ENCODE peak calls at places on chromosomes 4 and X, in four cellular contexts. G is kidney epithelial cell; T is CD8-positive, alpha-beta T cell; H is Caco-2. R is an unnamed sample.

GRCh38 chr4:6125103-6125651 is 75.2 kb downstream of the JAKMIP1 start:
- DNase-seq in G (no peak), T (no peak), H (no peak), R (no peak)

GRCh38 chr4:147924604-147925412 is 192.9 kb downstream of the ARHGAP10 start:
- DNase-seq in G (no peak), T (no peak), H (no peak), R (peak)

GRCh38 chr4:107546637-107547036 is 173.4 kb downstream of the PAPSS1 start:
- DNase-seq in G (no peak), T (no peak), H (no peak), R (no peak)

GRCh38 chr4:105345358-105345757 is 128.5 kb downstream of the PPA2 start:
- DNase-seq in G (no peak), T (no peak), H (no peak), R (no peak)

GRCh38 chrX:124435616-124436015 is 89.3 kb downstream of the SH2D1A start:
- DNase-seq in G (no peak), T (no peak), H (no peak), R (no peak)

GRCh38 chr4:8675383-8675782 is 82.8 kb downstream of the CPZ start:
- DNase-seq in G (no peak), T (no peak), H (peak), R (no peak)

GRCh38 chr4:83083925-83084475 is 30.5 kb downstream of the PLAC8 start:
- DNase-seq in G (no peak), T (peak), H (no peak), R (no peak)

GRCh38 chrX:120316587-120317283 is 5.5 kb upstream of the TMEM255A start:
- DNase-seq in G (no peak), T (no peak), H (peak), R (no peak)

GRCh38 chrX:17563515-17563914 is 173.8 kb upstream of the SCML1 start:
- DNase-seq in G (no peak), T (no peak), H (no peak), R (peak)

GRCh38 chr4:58061967-58062366 is 951.8 kb upstream of the IGFBP7 start:
- DNase-seq in G (no peak), T (no peak), H (no peak), R (no peak)

GRCh38 chr4:68180858-68181531 is 51.3 kb upstream of the TMPRSS11F start:
- DNase-seq in G (peak), T (no peak), H (no peak), R (peak)

GRCh38 chr4:68176500-68176899 is 46.8 kb upstream of the TMPRSS11F start:
- DNase-seq in G (no peak), T (no peak), H (no peak), R (no peak)

GRCh38 chr4:68176904-68177303 is 47.2 kb upstream of the TMPRSS11F start:
- DNase-seq in G (no peak), T (no peak), H (no peak), R (no peak)

DNA sequence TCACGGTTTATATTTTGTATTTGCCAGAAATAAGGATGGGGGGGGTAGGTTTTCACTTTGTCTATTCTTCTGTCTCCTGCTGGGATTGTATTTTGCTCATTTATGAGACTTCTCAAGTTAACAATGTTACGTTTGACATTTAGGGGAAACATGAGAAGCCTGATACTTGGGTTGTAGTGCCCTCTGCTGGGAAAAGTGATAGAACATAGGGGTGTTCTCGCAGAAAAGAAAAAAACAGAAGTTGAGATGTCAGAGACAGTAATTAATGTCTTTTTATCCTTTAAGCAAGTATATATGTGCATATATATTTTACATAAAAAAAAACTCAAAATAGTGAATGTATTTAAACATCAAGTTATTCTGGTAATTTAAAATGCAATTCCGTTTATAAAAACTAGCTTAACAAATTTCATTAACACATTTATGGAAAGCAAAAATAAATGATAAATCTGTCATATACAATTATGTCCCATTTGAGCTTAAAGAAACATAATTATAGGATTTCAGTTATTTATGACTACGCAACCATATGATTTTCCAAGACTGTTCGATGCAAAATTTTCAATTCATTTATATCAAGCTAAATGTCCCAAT is 46.0 kb upstream of the TMPRSS11F start:
- DNase-seq in G (peak), T (no peak), H (no peak), R (peak)
- TF ChIP-seq CTCF in G (peak), T (peak), H (peak), R (peak)

DNA sequence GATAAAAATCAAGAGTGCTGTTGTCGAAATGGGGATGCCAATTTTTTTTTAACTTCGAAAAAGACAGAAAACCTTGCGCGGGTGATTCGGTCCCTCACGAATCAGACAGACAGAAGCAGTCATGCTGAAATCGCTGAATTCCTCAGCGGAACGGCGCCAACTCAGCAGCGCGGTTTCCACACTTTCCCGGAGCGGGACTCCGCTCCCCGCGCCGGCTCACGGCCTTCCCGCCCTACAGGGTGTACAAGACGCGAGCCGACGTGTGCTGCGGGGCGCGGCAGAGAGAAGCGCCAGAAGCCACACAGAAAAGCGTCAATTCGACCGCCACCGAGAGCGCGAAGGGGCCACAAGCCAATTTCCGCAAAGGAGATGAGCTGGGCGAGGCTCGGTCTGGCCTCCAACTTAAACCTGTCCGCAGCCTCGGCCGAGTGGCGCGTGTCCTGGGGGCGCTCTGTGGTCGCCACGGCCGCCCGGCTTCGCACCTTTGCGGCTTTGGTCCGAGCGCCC is 1.3 kb downstream of the NEXMIF start:
- DNase-seq in G (no peak), T (no peak), H (no peak), R (peak)
- H3K4me3 ChIP-seq in G (no peak), T (peak), H (no peak), R (peak)

GRCh38 chrX:114584434-114584943 is 603 bp downstream of the HTR2C start:
- DNase-seq in G (no peak), T (no peak), H (no peak), R (peak)
- TF ChIP-seq CTCF in G (no peak), T (no peak), H (no peak), R (no peak)

GRCh38 chr4:184471872-184472539 is 2.3 kb downstream of the IRF2 start:
- DNase-seq in G (no peak), T (peak), H (no peak), R (peak)
- H3K4me3 ChIP-seq in G (peak), T (peak), H (peak), R (peak)

GRCh38 chrX:117996918-117997480 is 119.6 kb downstream of the KLHL13 start:
- DNase-seq in G (no peak), T (no peak), H (no peak), R (no peak)
- TF ChIP-seq CTCF in G (peak), T (no peak), H (peak), R (no peak)

GRCh38 chr4:4603592-4603991 is 61.7 kb upstream of the STX18 start:
- DNase-seq in G (no peak), T (no peak), H (no peak), R (no peak)
- H3K4me3 ChIP-seq in G (no peak), T (no peak), H (no peak), R (no peak)

DNA sequence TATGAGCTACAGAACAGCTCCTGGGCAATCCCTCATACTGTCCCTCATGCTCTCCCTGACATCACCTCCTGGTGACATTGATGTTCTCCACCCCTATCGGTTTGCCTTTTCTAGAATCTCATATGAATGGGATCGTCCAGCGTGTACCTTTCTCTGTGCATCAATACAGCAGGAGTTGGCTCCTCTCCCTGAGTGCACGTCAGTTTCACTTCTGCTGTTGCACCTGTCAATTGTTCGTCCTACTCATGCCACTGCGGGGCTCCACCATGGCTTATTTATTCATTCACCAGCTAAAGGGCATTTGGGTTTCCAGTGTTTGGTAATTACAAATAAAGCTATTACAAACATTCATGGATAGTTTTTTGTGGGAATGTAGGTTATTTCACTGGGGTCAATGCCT is 269.1 kb upstream of the ZFP42 start:
- DNase-seq in G (no peak), T (no peak), H (no peak), R (no peak)
- TF ChIP-seq CTCF in G (no peak), T (no peak), H (no peak), R (no peak)

GRCh38 chrX:111101580-111101979 is 5.6 kb downstream of the PAK3 start:
- DNase-seq in G (no peak), T (no peak), H (no peak), R (no peak)

GRCh38 chrX:111090458-111090857 is 5.5 kb upstream of the PAK3 start:
- DNase-seq in G (no peak), T (no peak), H (no peak), R (no peak)

GRCh38 chrX:111100191-111100590 is 4.2 kb downstream of the PAK3 start:
- DNase-seq in G (no peak), T (no peak), H (no peak), R (peak)

GRCh38 chrX:111098874-111099273 is 2.9 kb downstream of the PAK3 start:
- DNase-seq in G (no peak), T (peak), H (peak), R (no peak)

DNA sequence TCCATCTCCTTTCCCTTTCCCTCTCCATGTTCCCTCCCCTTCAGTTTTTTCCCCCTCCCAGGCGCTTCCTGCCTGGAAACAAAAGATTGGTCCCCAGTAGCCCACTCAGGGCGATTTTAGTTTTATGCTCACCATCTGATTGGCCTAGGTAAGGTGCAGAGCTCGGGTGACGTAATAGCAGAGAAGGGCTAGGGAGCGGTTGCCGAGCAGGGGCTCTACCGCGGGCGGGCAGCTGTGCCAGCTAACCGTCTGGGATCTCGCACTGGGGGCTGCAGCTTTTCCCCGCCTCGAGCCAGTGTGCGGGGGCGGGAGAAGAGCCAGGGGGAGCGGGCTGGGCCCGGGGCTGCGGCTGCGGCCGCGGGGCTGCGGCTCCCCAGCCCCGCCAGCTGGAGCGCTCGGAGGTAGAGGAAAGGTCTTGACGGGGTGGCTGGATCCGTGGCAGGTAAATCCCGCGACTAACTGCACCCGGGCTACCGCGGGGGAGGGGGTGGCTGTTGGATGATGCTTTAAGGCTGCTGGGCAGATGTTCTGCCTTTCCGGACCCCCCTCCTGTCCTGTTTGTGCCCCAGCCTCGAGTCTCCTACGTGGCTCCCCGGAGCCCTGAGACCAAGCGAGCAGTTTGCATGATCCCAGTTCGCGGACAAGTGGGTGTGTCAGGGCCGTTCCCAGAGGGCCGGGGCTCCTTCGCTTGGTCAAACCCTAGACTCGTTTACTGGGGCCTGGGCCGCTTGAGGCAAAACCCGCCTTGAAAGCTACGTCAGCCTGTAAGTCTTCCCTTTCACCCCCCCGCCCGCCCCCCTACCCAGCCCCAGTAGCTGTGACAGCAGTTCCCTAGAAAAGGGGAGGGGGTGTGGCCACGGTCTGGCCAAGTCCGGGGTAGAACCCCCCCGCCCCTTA is at the start of gene PAK3:
- DNase-seq in G (peak), T (peak), H (no peak), R (peak)
- H3K4me3 ChIP-seq in G (peak), T (peak), H (no peak), R (peak)

DNA sequence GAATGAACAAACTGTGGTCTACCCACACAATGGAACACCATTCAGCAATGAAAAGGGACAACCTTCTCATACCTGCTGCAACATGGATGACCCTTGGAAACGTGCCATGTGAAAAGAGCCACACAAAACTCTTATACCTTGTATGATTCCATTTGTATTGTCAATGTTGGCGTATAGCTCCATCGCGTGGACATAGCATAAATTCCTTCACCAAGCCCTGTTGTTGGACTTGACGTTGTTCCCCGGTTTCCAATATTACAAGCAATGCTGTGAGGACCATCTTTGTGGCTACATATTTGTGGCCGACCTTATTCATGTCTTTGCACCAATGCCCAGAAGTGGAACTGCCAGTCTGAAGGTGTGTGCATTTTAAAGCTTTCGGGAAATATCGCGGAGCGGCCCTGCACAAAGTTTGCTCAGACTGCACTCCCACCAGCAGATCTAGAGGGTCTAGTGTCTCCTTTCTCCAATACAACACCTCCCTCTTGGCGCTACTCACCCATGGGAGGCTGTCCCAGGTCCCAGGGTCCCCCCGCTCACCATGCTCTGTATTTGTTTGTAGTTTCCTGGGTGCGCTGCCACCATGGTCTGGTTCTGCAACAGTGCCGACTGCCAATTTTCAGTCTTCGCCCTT is at the start of gene CLDN34:
- DNase-seq in G (no peak), T (no peak), H (no peak), R (no peak)
- TF ChIP-seq CTCF in G (no peak), T (no peak), H (no peak), R (no peak)

GRCh38 chr4:39700500-39700899 is 2.6 kb downstream of the UBE2K start:
- DNase-seq in G (no peak), T (no peak), H (no peak), R (no peak)

GRCh38 chr4:39697740-39698423 is at the start of gene UBE2K:
- DNase-seq in G (no peak), T (peak), H (peak), R (peak)

GRCh38 chr4:39698424-39699009 is 581 bp downstream of the UBE2K start:
- DNase-seq in G (no peak), T (peak), H (peak), R (no peak)

GRCh38 chr4:39702716-39703115 is 4.8 kb downstream of the UBE2K start:
- DNase-seq in G (no peak), T (no peak), H (no peak), R (no peak)

DNA sequence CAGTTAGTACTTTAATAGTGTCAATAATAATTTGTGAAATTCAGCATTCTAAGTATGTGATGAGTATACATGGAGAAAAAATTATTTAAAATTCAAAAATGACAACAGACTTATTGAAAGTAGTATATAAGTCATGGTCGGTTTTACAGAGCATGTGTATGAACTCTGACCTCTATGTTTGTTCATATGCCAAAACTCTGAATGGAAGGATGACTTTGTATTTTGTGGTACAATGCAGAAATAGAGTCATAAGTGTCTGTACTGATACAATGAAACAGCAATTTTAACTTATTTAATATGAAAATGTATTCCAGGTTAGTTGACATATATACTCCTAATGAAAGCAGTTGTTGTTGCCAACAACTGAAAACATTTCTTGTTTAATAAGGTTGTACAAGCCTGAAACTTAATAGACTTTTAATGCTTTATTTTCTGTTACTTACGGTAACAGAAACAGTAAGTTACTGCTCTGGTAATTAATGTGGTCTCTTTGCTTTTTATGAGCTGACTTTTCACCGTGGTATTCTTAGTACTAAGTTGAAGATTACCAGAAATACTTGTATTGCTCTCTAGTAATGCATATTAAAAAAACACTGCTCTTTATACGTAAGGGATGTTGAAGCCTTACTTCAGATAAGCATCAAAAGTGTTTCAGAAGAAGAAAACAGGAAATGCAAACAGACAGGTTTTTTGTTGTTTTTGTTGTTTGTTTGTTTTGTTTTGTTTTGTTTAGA is 1.9 kb downstream of the UBE2K start:
- DNase-seq in G (no peak), T (no peak), H (no peak), R (no peak)
- H3K4me3 ChIP-seq in G (peak), T (peak), H (peak), R (peak)